ENCODE peak calls at places on chromosomes 2 and 18, in six cellular contexts. One of them, this sample, is unnamed. For H3K9me3, the result is how much of the 10 kb centered on the place peaks cover.

GRCh38 chr2:42028571-42029148 is 19.2 kb upstream of the PKDCC start:
- DNase-seq in IMR-90: no peak
- DNase-seq in PC-9: no peak
- DNase-seq in ovary: peak
- DNase-seq in psoas muscle: peak
- DNase-seq in esophagus squamous epithelium: no peak
- DNase-seq in this sample: no peak

GRCh38 chr18:58091099-58091611 is 47.1 kb downstream of the NEDD4L start:
- DNase-seq in IMR-90: no peak
- DNase-seq in PC-9: peak
- DNase-seq in ovary: no peak
- DNase-seq in psoas muscle: no peak
- DNase-seq in esophagus squamous epithelium: no peak
- DNase-seq in this sample: no peak

GRCh38 chr2:151762694-151763093 is 28.4 kb upstream of the NEB start:
- DNase-seq in IMR-90: no peak
- DNase-seq in PC-9: no peak
- DNase-seq in ovary: no peak
- DNase-seq in psoas muscle: no peak
- DNase-seq in esophagus squamous epithelium: no peak
- DNase-seq in this sample: no peak

GRCh38 chr2:222747526-222748160 is 76.2 kb downstream of the MOGAT1 start:
- DNase-seq in IMR-90: no peak
- DNase-seq in PC-9: no peak
- DNase-seq in ovary: no peak
- DNase-seq in psoas muscle: no peak
- DNase-seq in esophagus squamous epithelium: no peak
- DNase-seq in this sample: no peak

GRCh38 chr2:27303093-27304025 is 4.9 kb downstream of the UCN start:
- DNase-seq in IMR-90: peak
- DNase-seq in PC-9: peak
- DNase-seq in ovary: no peak
- DNase-seq in psoas muscle: peak
- DNase-seq in esophagus squamous epithelium: no peak
- DNase-seq in this sample: peak

GRCh38 chr2:98730851-98731708 is at the start of gene MGAT4A:
- DNase-seq in IMR-90: no peak
- DNase-seq in PC-9: peak
- DNase-seq in ovary: peak
- DNase-seq in psoas muscle: peak
- DNase-seq in esophagus squamous epithelium: no peak
- DNase-seq in this sample: peak

GRCh38 chr2:26542194-26542455 is 64.2 kb upstream of the OTOF start:
- DNase-seq in IMR-90: no peak
- DNase-seq in PC-9: no peak
- DNase-seq in ovary: no peak
- DNase-seq in psoas muscle: no peak
- DNase-seq in esophagus squamous epithelium: no peak
- DNase-seq in this sample: no peak

GRCh38 chr2:25265802-25266201 is 75.9 kb downstream of the DNMT3A start:
- DNase-seq in IMR-90: no peak
- DNase-seq in PC-9: no peak
- DNase-seq in ovary: no peak
- DNase-seq in psoas muscle: peak
- DNase-seq in esophagus squamous epithelium: no peak
- DNase-seq in this sample: no peak

GRCh38 chr18:30457156-30457555 is 585.4 kb downstream of the DSC3 start:
- DNase-seq in IMR-90: no peak
- DNase-seq in PC-9: no peak
- DNase-seq in ovary: no peak
- DNase-seq in psoas muscle: no peak
- DNase-seq in esophagus squamous epithelium: no peak
- DNase-seq in this sample: no peak

GRCh38 chr2:95024306-95024880 is 1.1 kb upstream of the MAL start:
- DNase-seq in IMR-90: no peak
- DNase-seq in PC-9: no peak
- DNase-seq in ovary: no peak
- DNase-seq in psoas muscle: no peak
- DNase-seq in esophagus squamous epithelium: no peak
- DNase-seq in this sample: peak

GRCh38 chr18:57930476-57930875 is 113.5 kb upstream of the NEDD4L start:
- DNase-seq in IMR-90: no peak
- DNase-seq in PC-9: no peak
- DNase-seq in ovary: no peak
- DNase-seq in psoas muscle: no peak
- DNase-seq in esophagus squamous epithelium: no peak
- DNase-seq in this sample: no peak

GRCh38 chr18:37561986-37562385 is 3.6 kb downstream of the CELF4 start:
- DNase-seq in IMR-90: no peak
- DNase-seq in PC-9: no peak
- DNase-seq in ovary: no peak
- DNase-seq in psoas muscle: no peak
- DNase-seq in esophagus squamous epithelium: no peak
- DNase-seq in this sample: no peak

GRCh38 chr18:50313031-50313607 is 25.6 kb upstream of the CXXC1 start:
- DNase-seq in IMR-90: no peak
- DNase-seq in PC-9: no peak
- DNase-seq in ovary: no peak
- DNase-seq in psoas muscle: no peak
- DNase-seq in esophagus squamous epithelium: no peak
- DNase-seq in this sample: no peak

GRCh38 chr2:121613774-121614173 is 35.5 kb downstream of the CLASP1 start:
- DNase-seq in IMR-90: peak
- DNase-seq in PC-9: no peak
- DNase-seq in ovary: no peak
- DNase-seq in psoas muscle: no peak
- DNase-seq in esophagus squamous epithelium: no peak
- DNase-seq in this sample: no peak

GRCh38 chr2:65831528-65831927 is 399.1 kb upstream of the SPRED2 start:
- DNase-seq in IMR-90: no peak
- DNase-seq in PC-9: no peak
- DNase-seq in ovary: no peak
- DNase-seq in psoas muscle: no peak
- DNase-seq in esophagus squamous epithelium: no peak
- DNase-seq in this sample: no peak

GRCh38 chr2:58221909-58222308 is 19.2 kb downstream of the FANCL start:
- DNase-seq in IMR-90: no peak
- DNase-seq in PC-9: no peak
- DNase-seq in ovary: no peak
- DNase-seq in psoas muscle: no peak
- DNase-seq in esophagus squamous epithelium: no peak
- DNase-seq in this sample: no peak

GRCh38 chr2:61018798-61019197 is 743 bp upstream of the PUS10 start:
- DNase-seq in IMR-90: no peak
- DNase-seq in PC-9: no peak
- DNase-seq in ovary: no peak
- DNase-seq in psoas muscle: no peak
- DNase-seq in esophagus squamous epithelium: no peak
- DNase-seq in this sample: no peak

GRCh38 chr2:65061910-65062339 is 5.7 kb downstream of the CEP68 start:
- DNase-seq in IMR-90: no peak
- DNase-seq in PC-9: no peak
- DNase-seq in ovary: no peak
- DNase-seq in psoas muscle: no peak
- DNase-seq in esophagus squamous epithelium: no peak
- DNase-seq in this sample: no peak

GRCh38 chr2:212958757-212959295 is 192.6 kb downstream of the IKZF2 start:
- DNase-seq in IMR-90: peak
- DNase-seq in PC-9: no peak
- DNase-seq in ovary: no peak
- DNase-seq in psoas muscle: no peak
- DNase-seq in esophagus squamous epithelium: no peak
- DNase-seq in this sample: no peak

GRCh38 chr2:133266075-133266925 is 302.0 kb downstream of the NCKAP5 start:
- DNase-seq in IMR-90: no peak
- DNase-seq in PC-9: no peak
- DNase-seq in ovary: peak
- DNase-seq in psoas muscle: no peak
- DNase-seq in esophagus squamous epithelium: no peak
- DNase-seq in this sample: no peak

GRCh38 chr18:79965119-79965902 is 868 bp downstream of the HSBP1L1 start:
- DNase-seq in IMR-90: peak
- DNase-seq in PC-9: peak
- DNase-seq in ovary: peak
- DNase-seq in psoas muscle: no peak
- DNase-seq in esophagus squamous epithelium: no peak
- DNase-seq in this sample: no peak

GRCh38 chr18:38243291-38243690 is 677.7 kb upstream of the CELF4 start:
- DNase-seq in IMR-90: no peak
- DNase-seq in PC-9: no peak
- DNase-seq in ovary: no peak
- DNase-seq in psoas muscle: no peak
- DNase-seq in esophagus squamous epithelium: no peak
- DNase-seq in this sample: no peak

GRCh38 chr18:35730738-35731370 is 149.3 kb downstream of the GALNT1 start:
- DNase-seq in IMR-90: peak
- DNase-seq in PC-9: no peak
- DNase-seq in ovary: peak
- DNase-seq in psoas muscle: no peak
- DNase-seq in esophagus squamous epithelium: no peak
- DNase-seq in this sample: no peak

GRCh38 chr2:66301073-66301766 is 133.7 kb upstream of the MEIS1 start:
- DNase-seq in IMR-90: peak
- DNase-seq in PC-9: no peak
- DNase-seq in ovary: no peak
- DNase-seq in psoas muscle: peak
- DNase-seq in esophagus squamous epithelium: no peak
- DNase-seq in this sample: peak

GRCh38 chr18:62239475-62239874 is 52.4 kb downstream of the RELCH start:
- DNase-seq in IMR-90: no peak
- DNase-seq in PC-9: no peak
- DNase-seq in ovary: no peak
- DNase-seq in psoas muscle: no peak
- DNase-seq in esophagus squamous epithelium: no peak
- DNase-seq in this sample: no peak
- TF ChIP-seq CTCF in IMR-90: no peak
- TF ChIP-seq CTCF in PC-9: no peak
- TF ChIP-seq CTCF in ovary: no peak
- TF ChIP-seq CTCF in psoas muscle: no peak
- TF ChIP-seq CTCF in esophagus squamous epithelium: no peak
- TF ChIP-seq CTCF in this sample: no peak

GRCh38 chr2:156333951-156334495 is 1.5 kb upstream of the NR4A2 start:
- DNase-seq in IMR-90: peak
- DNase-seq in PC-9: no peak
- DNase-seq in ovary: peak
- DNase-seq in psoas muscle: peak
- DNase-seq in esophagus squamous epithelium: peak
- DNase-seq in this sample: peak

GRCh38 chr2:156332452-156333273 is at the start of gene NR4A2:
- DNase-seq in IMR-90: peak
- DNase-seq in PC-9: peak
- DNase-seq in ovary: peak
- DNase-seq in psoas muscle: peak
- DNase-seq in esophagus squamous epithelium: peak
- DNase-seq in this sample: peak

GRCh38 chr2:156331572-156332451 is 709 bp downstream of the NR4A2 start:
- DNase-seq in IMR-90: peak
- DNase-seq in PC-9: peak
- DNase-seq in ovary: peak
- DNase-seq in psoas muscle: peak
- DNase-seq in esophagus squamous epithelium: no peak
- DNase-seq in this sample: peak

GRCh38 chr2:156334496-156335478 is 2.3 kb upstream of the NR4A2 start:
- DNase-seq in IMR-90: peak
- DNase-seq in PC-9: peak
- DNase-seq in ovary: peak
- DNase-seq in psoas muscle: peak
- DNase-seq in esophagus squamous epithelium: peak
- DNase-seq in this sample: peak

DNA sequence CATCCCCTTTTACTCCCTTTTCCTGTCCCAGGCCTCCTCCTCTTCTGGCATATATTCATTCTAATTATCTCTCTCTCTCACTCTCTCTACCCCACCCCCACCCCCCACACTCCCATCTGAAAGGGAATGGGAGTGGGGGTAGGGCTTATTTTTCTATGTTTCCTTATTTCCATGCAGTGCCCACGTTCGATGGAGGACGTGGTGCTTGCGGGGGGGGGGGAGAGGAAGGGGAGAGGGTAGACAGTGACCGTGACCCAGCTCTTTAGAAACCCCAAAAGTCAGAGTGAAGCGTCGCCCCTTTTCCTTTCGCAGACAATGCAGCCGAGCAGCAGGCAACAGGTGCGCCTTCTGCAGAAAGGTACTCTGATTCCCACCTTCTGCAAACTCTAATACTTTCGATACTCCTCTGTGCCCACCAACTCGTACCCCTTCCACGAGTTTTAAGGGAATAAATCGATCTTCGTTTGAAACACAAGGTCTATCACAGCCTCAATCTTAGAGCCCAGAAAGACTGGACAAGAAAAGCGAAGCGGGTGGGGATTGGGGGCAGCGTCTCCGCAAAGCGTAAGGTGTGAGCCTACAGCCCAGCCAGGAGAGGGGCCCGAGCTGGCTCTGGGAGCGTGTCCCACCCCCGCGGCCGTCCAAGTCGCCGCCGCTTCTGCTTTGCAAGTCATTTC is 891 bp upstream of the NR4A2 start:
- DNase-seq in IMR-90: no peak
- DNase-seq in PC-9: no peak
- DNase-seq in ovary: no peak
- DNase-seq in psoas muscle: no peak
- DNase-seq in esophagus squamous epithelium: no peak
- DNase-seq in this sample: no peak
- H3K27ac ChIP-seq in IMR-90: peak
- H3K27ac ChIP-seq in PC-9: peak
- H3K27ac ChIP-seq in ovary: peak
- H3K27ac ChIP-seq in psoas muscle: peak
- H3K27ac ChIP-seq in esophagus squamous epithelium: peak
- H3K27ac ChIP-seq in this sample: peak

DNA sequence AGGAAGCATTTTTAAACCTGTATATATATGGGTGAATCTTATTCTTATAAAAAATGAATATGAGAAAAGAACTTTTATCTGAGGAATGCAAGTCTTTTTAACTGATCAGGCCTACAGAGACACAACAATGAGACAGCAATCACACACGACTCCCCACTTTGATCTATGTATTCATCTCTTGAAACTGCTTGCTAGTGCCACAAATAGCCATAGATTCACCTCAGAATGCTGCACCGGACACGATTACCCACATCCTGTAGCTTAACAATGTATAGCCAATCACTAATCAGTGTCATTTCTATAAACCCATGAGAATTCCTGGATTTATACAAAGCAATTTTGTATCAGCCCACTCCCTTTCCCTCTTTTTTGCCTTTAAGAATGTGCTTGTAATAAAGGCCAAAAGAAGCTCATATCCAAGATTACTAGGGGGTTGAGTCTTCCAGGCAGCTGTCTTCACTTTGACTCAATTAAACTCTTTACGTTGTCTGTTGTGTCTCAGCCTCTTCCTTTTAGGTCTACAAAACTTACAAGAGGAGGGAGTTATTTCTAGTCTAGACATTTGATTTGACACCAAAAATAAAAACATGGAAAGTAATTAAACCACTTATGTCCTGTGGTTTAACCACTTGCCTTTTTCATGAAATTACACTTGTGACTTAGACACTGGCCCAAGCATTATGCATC is 94.9 kb downstream of the MBD2 start:
- DNase-seq in IMR-90: no peak
- DNase-seq in PC-9: no peak
- DNase-seq in ovary: no peak
- DNase-seq in psoas muscle: no peak
- DNase-seq in esophagus squamous epithelium: no peak
- DNase-seq in this sample: no peak
- H3K9me3 ChIP-seq in IMR-90: under half
- H3K9me3 ChIP-seq in PC-9: under half
- H3K9me3 ChIP-seq in ovary: under half
- H3K9me3 ChIP-seq in psoas muscle: under half
- H3K9me3 ChIP-seq in esophagus squamous epithelium: under half
- H3K9me3 ChIP-seq in this sample: under half

GRCh38 chr18:7157760-7158159 is 40.2 kb upstream of the LAMA1 start:
- DNase-seq in IMR-90: no peak
- DNase-seq in PC-9: no peak
- DNase-seq in ovary: no peak
- DNase-seq in psoas muscle: no peak
- DNase-seq in esophagus squamous epithelium: no peak
- DNase-seq in this sample: no peak
- TF ChIP-seq CTCF in IMR-90: no peak
- TF ChIP-seq CTCF in PC-9: no peak
- TF ChIP-seq CTCF in ovary: no peak
- TF ChIP-seq CTCF in psoas muscle: no peak
- TF ChIP-seq CTCF in esophagus squamous epithelium: no peak
- TF ChIP-seq CTCF in this sample: no peak